ENCODE peak calls at places on chromosomes 13 and 19, in six cellular contexts. J is left ventricle myocardium inferior, N is epithelial cell of esophagus, Z is GM20000, O is right lobe of liver, G is AG09319. S is an unnamed sample.
A peak's percentile ranks its signal among the peaks of the same experiment; 100 is the strongest.

GRCh38 chr19:47723573-47723923 is 10.3 kb downstream of the EHD2 start:
- DNase-seq in Z (no peak), G (peak; percentile 83), N (peak; percentile 89), O (no peak), J (peak; percentile 65), S (no peak)

GRCh38 chr19:1183543-1184172 is 9.6 kb upstream of the SBNO2 start:
- DNase-seq in G (no peak), J (no peak), Z (peak; percentile 73), O (peak; percentile 85), N (peak; percentile 84), S (peak; percentile 76)

GRCh38 chr13:26991508-26992181 is 180.0 kb downstream of the USP12 start:
- DNase-seq in J (no peak), O (peak; percentile 72), N (no peak), Z (no peak), G (no peak), S (no peak)

GRCh38 chr19:18499055-18499775 is 22.7 kb downstream of the ELL start:
- DNase-seq in O (no peak), Z (no peak), G (no peak), J (no peak), N (no peak), S (no peak)

GRCh38 chr19:5369962-5370367 is 29.4 kb upstream of the PTPRS start:
- DNase-seq in Z (peak; percentile 62), O (peak; percentile 56), N (peak; percentile 20), G (no peak), J (peak; percentile 18), S (peak; percentile 66)

GRCh38 chr19:38877781-38878574 is at the start of gene RINL:
- DNase-seq in J (no peak), Z (peak; percentile 87), N (no peak), O (no peak), G (no peak), S (peak; percentile 84)

GRCh38 chr13:24221007-24221406 is 60.5 kb downstream of the SPATA13 start:
- DNase-seq in Z (no peak), N (no peak), J (no peak), G (no peak), O (no peak), S (no peak)

GRCh38 chr13:39347926-39348901 is 254.8 kb downstream of the LHFPL6 start:
- DNase-seq in Z (no peak), O (no peak), J (peak; percentile 63), G (no peak), N (no peak), S (no peak)

GRCh38 chr19:28313633-28314032 is 899.3 kb downstream of the UQCRFS1 start:
- DNase-seq in G (peak; percentile 54), N (no peak), Z (no peak), J (peak; percentile 20), O (no peak), S (no peak)

GRCh38 chr13:43269037-43269476 is 245.7 kb downstream of the DNAJC15 start:
- DNase-seq in J (no peak), G (peak; percentile 90), N (peak; percentile 96), Z (no peak), O (no peak), S (no peak)

GRCh38 chr19:33736158-33736557 is 60.5 kb upstream of the KCTD15 start:
- DNase-seq in J (no peak), O (no peak), N (no peak), Z (no peak), G (no peak), S (no peak)

GRCh38 chr19:33740811-33741396 is 55.8 kb upstream of the KCTD15 start:
- DNase-seq in G (no peak), Z (peak; percentile 54), J (no peak), N (peak; percentile 20), O (no peak), S (no peak)

GRCh38 chr19:33734913-33735312 is 61.8 kb upstream of the KCTD15 start:
- DNase-seq in G (no peak), J (no peak), N (no peak), Z (no peak), O (no peak), S (no peak)

GRCh38 chr19:33737704-33738103 is 59.0 kb upstream of the KCTD15 start:
- DNase-seq in O (no peak), G (no peak), N (no peak), Z (no peak), J (no peak), S (no peak)

GRCh38 chr19:33736787-33737186 is 59.9 kb upstream of the KCTD15 start:
- DNase-seq in G (no peak), N (no peak), Z (no peak), J (no peak), O (no peak), S (no peak)
- TF ChIP-seq CTCF in G (no peak), N (no peak), Z (no peak), J (no peak), O (no peak), S (no peak)

GRCh38 chr13:98827449-98827848 is 75.0 kb upstream of the SLC15A1 start:
- DNase-seq in J (no peak), G (no peak), Z (no peak), N (no peak), O (peak; percentile 61), S (no peak)
- TF ChIP-seq CTCF in J (no peak), G (no peak), Z (no peak), N (no peak), O (no peak), S (no peak)

GRCh38 chr13:52053460-52053859 is 29.0 kb downstream of the UTP14C start:
- DNase-seq in G (no peak), N (peak; percentile 37), Z (no peak), J (no peak), O (no peak), S (no peak)
- TF ChIP-seq CTCF in G (no peak), N (no peak), Z (no peak), J (no peak), O (no peak), S (no peak)

GRCh38 chr13:81493144-81493543 is 1152.2 kb upstream of the SPRY2 start:
- DNase-seq in Z (no peak), O (no peak), G (no peak), J (no peak), N (no peak), S (no peak)

GRCh38 chr13:81488021-81488420 is 1147.1 kb upstream of the SPRY2 start:
- DNase-seq in O (no peak), Z (no peak), J (no peak), G (no peak), N (no peak), S (no peak)

DNA sequence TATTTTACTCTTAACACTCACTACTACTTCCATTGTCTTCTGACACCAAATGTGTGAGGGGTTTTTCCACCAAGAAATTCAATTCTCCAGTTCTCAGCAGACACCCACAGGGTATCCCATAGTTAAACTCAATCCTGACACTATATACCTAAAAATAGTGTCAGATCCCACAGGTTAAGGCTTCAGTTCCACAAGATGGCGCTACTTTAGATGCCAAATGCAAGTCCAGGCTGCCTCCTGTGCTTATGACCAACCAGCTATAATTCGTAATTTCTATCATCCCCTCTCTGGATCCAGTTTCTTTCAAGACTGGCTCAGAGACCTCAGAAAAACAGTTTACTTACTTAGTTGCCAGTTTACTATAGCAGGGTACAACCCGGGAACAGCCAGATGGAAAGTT is 1146.2 kb upstream of the SPRY2 start:
- DNase-seq in J (no peak), Z (no peak), N (peak; percentile 68), O (no peak), G (no peak), S (no peak)
- TF ChIP-seq CTCF in J (no peak), Z (peak; percentile 3), N (peak; percentile 63), O (no peak), G (no peak), S (peak; percentile 44)

GRCh38 chr13:40994581-40995230 is 24.4 kb downstream of the ELF1 start:
- DNase-seq in O (no peak), N (peak; percentile 73), J (no peak), G (no peak), Z (peak; percentile 27), S (peak; percentile 32)

GRCh38 chr13:40995997-40996396 is 23.1 kb downstream of the ELF1 start:
- DNase-seq in Z (no peak), N (no peak), J (no peak), G (no peak), O (no peak), S (no peak)

GRCh38 chr13:40993119-40993518 is 26.0 kb downstream of the ELF1 start:
- DNase-seq in G (no peak), O (no peak), Z (no peak), N (no peak), J (no peak), S (no peak)

GRCh38 chr13:40993987-40994386 is 25.1 kb downstream of the ELF1 start:
- DNase-seq in G (no peak), N (peak; percentile 98), J (no peak), O (no peak), Z (no peak), S (no peak)

GRCh38 chr13:40992678-40993077 is 26.4 kb downstream of the ELF1 start:
- DNase-seq in G (no peak), J (no peak), N (no peak), O (no peak), Z (no peak), S (no peak)
- TF ChIP-seq CTCF in G (no peak), J (no peak), N (no peak), O (no peak), Z (no peak), S (peak; percentile 28)

GRCh38 chr13:82847595-82847994 is 1034.7 kb downstream of the SLITRK1 start:
- DNase-seq in J (no peak), N (peak; percentile 23), O (no peak), Z (no peak), G (no peak), S (no peak)
- TF ChIP-seq CTCF in J (no peak), N (peak; percentile 18), O (peak; percentile 9), Z (no peak), G (no peak), S (no peak)

S was measured in GM13977.